ENCODE peak calls at places on chromosomes 7 and 10, in five cellular contexts. One of them, this sample, is unnamed.
A peak's percentile ranks its signal among the peaks of the same experiment; 100 is the strongest.

GRCh38 chr7:136074840-136075239 is 97.7 kb upstream of the MTPN start:
- DNase-seq in GM23248: no peak
- DNase-seq in hepatocyte: no peak
- DNase-seq in A673: no peak
- DNase-seq in PC-3: no peak
- DNase-seq in this sample: no peak

GRCh38 chr7:106329971-106330733 is 45.4 kb upstream of the NAMPT start:
- DNase-seq in GM23248: peak; percentile 65
- DNase-seq in hepatocyte: no peak
- DNase-seq in A673: no peak
- DNase-seq in PC-3: peak; percentile 74
- DNase-seq in this sample: no peak

GRCh38 chr10:61465807-61466425 is 12.7 kb upstream of the TMEM26 start:
- DNase-seq in GM23248: peak; percentile 62
- DNase-seq in hepatocyte: no peak
- DNase-seq in A673: peak; percentile 16
- DNase-seq in PC-3: no peak
- DNase-seq in this sample: no peak

GRCh38 chr7:100464791-100465190 is 731 bp upstream of the SPACDR start:
- DNase-seq in GM23248: no peak
- DNase-seq in hepatocyte: no peak
- DNase-seq in A673: no peak
- DNase-seq in PC-3: no peak
- DNase-seq in this sample: no peak

GRCh38 chr7:46764100-46764941 is 817.6 kb downstream of the TNS3 start:
- DNase-seq in GM23248: peak; percentile 98
- DNase-seq in hepatocyte: peak; percentile 65
- DNase-seq in A673: peak; percentile 62
- DNase-seq in PC-3: peak; percentile 97
- DNase-seq in this sample: no peak

GRCh38 chr7:24834150-24834798 is 77.0 kb upstream of the GSDME start:
- DNase-seq in GM23248: no peak
- DNase-seq in hepatocyte: no peak
- DNase-seq in A673: no peak
- DNase-seq in PC-3: no peak
- DNase-seq in this sample: no peak

GRCh38 chr7:31478744-31479143 is 35.1 kb upstream of the ITPRID1 start:
- DNase-seq in GM23248: peak; percentile 2
- DNase-seq in hepatocyte: no peak
- DNase-seq in A673: peak; percentile 23
- DNase-seq in PC-3: no peak
- DNase-seq in this sample: no peak

GRCh38 chr10:14774214-14774580 is 500 bp downstream of the FAM107B start:
- DNase-seq in GM23248: no peak
- DNase-seq in hepatocyte: no peak
- DNase-seq in A673: no peak
- DNase-seq in PC-3: no peak
- DNase-seq in this sample: no peak

GRCh38 chr7:156816943-156817572 is 75.9 kb downstream of the LMBR1 start:
- DNase-seq in GM23248: peak; percentile 57
- DNase-seq in hepatocyte: peak; percentile 16
- DNase-seq in A673: peak; percentile 19
- DNase-seq in PC-3: peak; percentile 57
- DNase-seq in this sample: no peak

GRCh38 chr7:155349601-155350331 is 52.1 kb downstream of the INSIG1 start:
- DNase-seq in GM23248: peak; percentile 14
- DNase-seq in hepatocyte: no peak
- DNase-seq in A673: no peak
- DNase-seq in PC-3: no peak
- DNase-seq in this sample: no peak

GRCh38 chr10:61900829-61901783 is at the start of gene ARID5B:
- DNase-seq in GM23248: peak; percentile 83
- DNase-seq in hepatocyte: peak; percentile 67
- DNase-seq in A673: peak; percentile 85
- DNase-seq in PC-3: peak; percentile 94
- DNase-seq in this sample: no peak

GRCh38 chr7:122299624-122299934 is 5.0 kb downstream of the FEZF1 start:
- DNase-seq in GM23248: no peak
- DNase-seq in hepatocyte: no peak
- DNase-seq in A673: peak; percentile 51
- DNase-seq in PC-3: no peak
- DNase-seq in this sample: no peak
- H3K4me3 ChIP-seq in GM23248: no peak overlapping the region
- H3K4me3 ChIP-seq in hepatocyte: no peak overlapping the region
- H3K4me3 ChIP-seq in A673: peak overlapping the region; percentile 84
- H3K4me3 ChIP-seq in PC-3: no peak overlapping the region
- H3K4me3 ChIP-seq in this sample: peak overlapping the region; percentile 83

DNA sequence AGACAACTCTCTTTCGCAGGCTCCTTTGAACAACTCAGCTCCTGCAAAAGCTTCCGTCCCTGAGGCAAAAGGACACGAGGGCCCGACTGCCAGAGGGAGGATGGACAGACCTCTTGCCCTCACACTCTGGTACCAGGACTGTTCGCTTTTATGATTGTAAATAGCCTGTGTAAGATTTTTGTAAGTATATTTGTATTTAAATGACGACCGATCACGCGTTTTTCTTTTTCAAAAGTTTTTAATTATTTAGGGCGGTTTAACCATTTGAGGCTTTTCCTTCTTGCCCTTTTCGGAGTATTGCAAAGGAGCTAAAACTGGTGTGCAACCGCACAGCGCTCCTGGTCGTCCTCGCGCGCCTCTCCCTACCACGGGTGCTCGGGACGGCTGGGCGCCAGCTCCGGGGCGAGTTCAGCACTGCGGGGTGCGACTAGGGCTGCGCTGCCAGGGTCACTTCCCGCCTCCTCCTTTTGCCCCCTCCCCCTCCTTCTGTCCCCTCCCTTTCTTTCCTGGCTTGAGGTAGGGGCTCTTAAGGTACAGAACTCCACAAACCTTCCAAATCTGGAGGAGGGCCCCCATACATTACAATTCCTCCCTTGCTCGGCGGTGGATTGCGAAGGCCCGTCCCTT is 2.8 kb downstream of the FZD1 start:
- DNase-seq in GM23248: peak; percentile 46
- DNase-seq in hepatocyte: no peak
- DNase-seq in A673: peak; percentile 54
- DNase-seq in PC-3: no peak
- DNase-seq in this sample: no peak
- TF ChIP-seq EZH2 in GM23248: no peak
- TF ChIP-seq EZH2 in hepatocyte: no peak
- TF ChIP-seq EZH2 in A673: no peak
- TF ChIP-seq EZH2 in PC-3: no peak
- TF ChIP-seq EZH2 in this sample: no peak

GRCh38 chr7:30135271-30135550 is 425 bp downstream of the MTURN start:
- DNase-seq in GM23248: no peak
- DNase-seq in hepatocyte: no peak
- DNase-seq in A673: no peak
- DNase-seq in PC-3: no peak
- DNase-seq in this sample: no peak
- H3K27ac ChIP-seq in GM23248: peak overlapping the region; percentile 82
- H3K27ac ChIP-seq in hepatocyte: peak overlapping the region; percentile 97
- H3K27ac ChIP-seq in A673: no peak overlapping the region
- H3K27ac ChIP-seq in PC-3: no peak overlapping the region
- H3K27ac ChIP-seq in this sample: no peak overlapping the region

DNA sequence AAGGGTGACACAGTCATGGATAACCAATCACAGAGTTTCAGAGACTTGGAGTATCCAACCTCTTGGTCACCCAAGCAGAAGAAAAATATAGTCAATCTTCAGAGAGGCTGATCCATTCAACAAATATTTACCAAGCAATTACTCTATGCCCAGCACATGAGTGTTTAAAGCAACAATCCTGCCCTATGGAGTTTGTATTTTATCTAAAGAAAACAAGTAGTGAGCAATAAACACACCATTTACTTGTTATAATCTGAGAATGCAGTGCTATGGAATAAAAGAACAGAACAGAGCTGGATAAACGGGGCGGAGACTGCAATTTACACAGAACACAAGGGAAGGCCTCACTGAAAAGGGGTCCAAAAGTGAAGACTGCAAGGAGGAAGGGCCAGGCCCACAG is 63.8 kb downstream of the GRB10 start:
- DNase-seq in GM23248: no peak
- DNase-seq in hepatocyte: no peak
- DNase-seq in A673: no peak
- DNase-seq in PC-3: peak; percentile 34
- DNase-seq in this sample: no peak
- H3K4me3 ChIP-seq in GM23248: no peak overlapping the region
- H3K4me3 ChIP-seq in hepatocyte: no peak overlapping the region
- H3K4me3 ChIP-seq in A673: no peak overlapping the region
- H3K4me3 ChIP-seq in PC-3: no peak overlapping the region
- H3K4me3 ChIP-seq in this sample: no peak overlapping the region

GRCh38 chr10:132330486-132330833 is 1.5 kb upstream of the LRRC27 start:
- DNase-seq in GM23248: no peak
- DNase-seq in hepatocyte: no peak
- DNase-seq in A673: no peak
- DNase-seq in PC-3: no peak
- DNase-seq in this sample: no peak

GRCh38 chr10:132329565-132330485 is 2.2 kb upstream of the LRRC27 start:
- DNase-seq in GM23248: peak; percentile 87
- DNase-seq in hepatocyte: no peak
- DNase-seq in A673: peak; percentile 86
- DNase-seq in PC-3: peak; percentile 75
- DNase-seq in this sample: no peak

GRCh38 chr10:132333386-132333785 is 1.4 kb downstream of the LRRC27 start:
- DNase-seq in GM23248: no peak
- DNase-seq in hepatocyte: no peak
- DNase-seq in A673: no peak
- DNase-seq in PC-3: no peak
- DNase-seq in this sample: no peak

GRCh38 chr10:132331259-132331955 is 586 bp upstream of the LRRC27 start:
- DNase-seq in GM23248: no peak
- DNase-seq in hepatocyte: no peak
- DNase-seq in A673: no peak
- DNase-seq in PC-3: peak; percentile 6
- DNase-seq in this sample: no peak

GRCh38 chr10:132331956-132332749 is at the start of gene LRRC27:
- DNase-seq in GM23248: peak; percentile 98
- DNase-seq in hepatocyte: peak; percentile 99
- DNase-seq in A673: peak; percentile 99
- DNase-seq in PC-3: peak; percentile 94
- DNase-seq in this sample: peak; percentile 30
- TF ChIP-seq EZH2 in GM23248: no peak
- TF ChIP-seq EZH2 in hepatocyte: no peak
- TF ChIP-seq EZH2 in A673: no peak
- TF ChIP-seq EZH2 in PC-3: no peak
- TF ChIP-seq EZH2 in this sample: no peak

DNA sequence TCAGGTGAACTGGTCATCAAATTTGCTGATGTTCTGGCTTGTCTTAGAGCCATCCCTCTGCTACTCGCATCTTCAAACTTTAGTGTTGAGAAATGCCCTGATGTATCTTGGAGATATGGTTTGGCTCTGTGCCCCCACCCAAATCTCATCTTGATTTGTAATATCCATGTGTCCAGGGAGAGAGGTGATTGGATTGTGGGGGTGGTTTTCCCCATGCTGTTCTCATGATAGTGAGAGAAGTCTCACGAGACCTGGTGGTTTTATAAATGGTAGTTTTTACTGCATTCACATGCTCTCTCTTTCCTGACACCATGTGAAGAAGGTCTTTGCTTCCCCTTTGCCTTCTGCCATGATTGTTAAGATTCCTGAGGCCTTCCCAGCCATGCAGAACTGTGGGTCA is 74.0 kb upstream of the AFAP1L2 start:
- DNase-seq in GM23248: no peak
- DNase-seq in hepatocyte: no peak
- DNase-seq in A673: no peak
- DNase-seq in PC-3: no peak
- DNase-seq in this sample: no peak
- H3K27ac ChIP-seq in GM23248: no peak overlapping the region
- H3K27ac ChIP-seq in hepatocyte: no peak overlapping the region
- H3K27ac ChIP-seq in A673: no peak overlapping the region
- H3K27ac ChIP-seq in PC-3: no peak overlapping the region
- H3K27ac ChIP-seq in this sample: no peak overlapping the region

This sample was measured in SK-N-MC.